ENCODE peak calls at places on chromosomes 7 and 10, in eight cellular contexts. W, C, I, F, R, S, O and B are unnamed samples.

GRCh38 chr10:99344715-99345114 is 15.6 kb downstream of the CNNM1 start:
- DNase-seq in W (no peak), C (no peak), I (peak), F (no peak), R (no peak), S (no peak), O (peak), B (no peak)

GRCh38 chr10:9301148-9301547 is 1246.7 kb downstream of the GATA3 start:
- DNase-seq in W (no peak), C (peak), I (no peak), F (no peak), R (peak), S (no peak), O (peak), B (no peak)

GRCh38 chr10:55500931-55501559 is 700.0 kb upstream of the PCDH15 start:
- DNase-seq in W (peak), C (peak), I (peak), F (peak), R (no peak), S (peak), O (peak), B (no peak)

GRCh38 chr10:23656735-23657134 is 217.9 kb downstream of the OTUD1 start:
- DNase-seq in W (no peak), C (no peak), I (peak), F (peak), R (peak), S (peak), O (no peak), B (no peak)

GRCh38 chr10:71634531-71635164 is 84.9 kb downstream of the C10orf105 start:
- DNase-seq in W (no peak), C (peak), I (no peak), F (no peak), R (no peak), S (no peak), O (no peak), B (no peak)

GRCh38 chr7:134836447-134836846 is 57.0 kb downstream of the CALD1 start:
- DNase-seq in W (no peak), C (no peak), I (no peak), F (no peak), R (peak), S (no peak), O (no peak), B (no peak)

GRCh38 chr7:107396990-107397389 is 72.9 kb upstream of the GPR22 start:
- DNase-seq in W (no peak), C (no peak), I (no peak), F (no peak), R (no peak), S (no peak), O (no peak), B (no peak)

GRCh38 chr7:85184599-85185354 is 2.1 kb downstream of the SEMA3D start:
- DNase-seq in W (peak), C (no peak), I (peak), F (no peak), R (peak), S (peak), O (no peak), B (no peak)

GRCh38 chr7:98518159-98518947 is 98.7 kb upstream of the NPTX2 start:
- DNase-seq in W (no peak), C (no peak), I (no peak), F (no peak), R (no peak), S (no peak), O (no peak), B (no peak)

GRCh38 chr10:99232357-99232999 is 3.2 kb downstream of the HPSE2 start:
- DNase-seq in W (peak), C (no peak), I (peak), F (no peak), R (no peak), S (peak), O (no peak), B (no peak)

GRCh38 chr7:86978804-86979506 is 80.5 kb downstream of the ELAPOR2 start:
- DNase-seq in W (no peak), C (no peak), I (no peak), F (no peak), R (no peak), S (no peak), O (no peak), B (no peak)

GRCh38 chr10:124131176-124131575 is 37.8 kb upstream of the CHST15 start:
- DNase-seq in W (no peak), C (no peak), I (no peak), F (no peak), R (no peak), S (peak), O (no peak), B (no peak)

GRCh38 chr7:158407581-158408331 is 179.9 kb downstream of the PTPRN2 start:
- DNase-seq in W (no peak), C (no peak), I (no peak), F (peak), R (no peak), S (peak), O (peak), B (no peak)

GRCh38 chr7:137757146-137757925 is 89.4 kb downstream of the DGKI start:
- DNase-seq in W (no peak), C (no peak), I (no peak), F (no peak), R (no peak), S (no peak), O (no peak), B (no peak)

GRCh38 chr7:117970806-117971205 is 97.6 kb upstream of the CTTNBP2 start:
- DNase-seq in W (no peak), C (no peak), I (no peak), F (no peak), R (no peak), S (no peak), O (no peak), B (no peak)

GRCh38 chr10:57015595-57016303 is 654.7 kb upstream of the ZWINT start:
- DNase-seq in W (no peak), C (no peak), I (no peak), F (no peak), R (no peak), S (no peak), O (no peak), B (no peak)

GRCh38 chr7:158015403-158016116 is 572.1 kb downstream of the PTPRN2 start:
- DNase-seq in W (no peak), C (no peak), I (peak), F (no peak), R (no peak), S (no peak), O (no peak), B (no peak)

GRCh38 chr10:103547391-103547946 is 54.0 kb downstream of the NEURL1 start:
- DNase-seq in W (no peak), C (no peak), I (peak), F (no peak), R (no peak), S (no peak), O (no peak), B (no peak)

GRCh38 chr10:87094373-87095240 is at the start of the genes GLUD1 and SHLD2:
- DNase-seq in W (peak), C (peak), I (peak), F (peak), R (peak), S (peak), O (peak), B (peak)

GRCh38 chr7:22357311-22358175 is 589 bp upstream of the RAPGEF5 start:
- DNase-seq in W (peak), C (peak), I (peak), F (peak), R (peak), S (peak), O (peak), B (no peak)

GRCh38 chr7:78178319-78178718 is 379.7 kb downstream of the PHTF2 start:
- DNase-seq in W (no peak), C (no peak), I (no peak), F (no peak), R (no peak), S (no peak), O (no peak), B (no peak)

GRCh38 chr7:158240801-158241200 is 346.8 kb downstream of the PTPRN2 start:
- DNase-seq in W (no peak), C (no peak), I (no peak), F (no peak), R (no peak), S (no peak), O (no peak), B (no peak)

GRCh38 chr10:103510791-103511757 is 17.6 kb downstream of the NEURL1 start:
- DNase-seq in W (no peak), C (no peak), I (no peak), F (no peak), R (no peak), S (no peak), O (no peak), B (no peak)

GRCh38 chr7:100826546-100827329 is 585 bp downstream of the EPHB4 start:
- DNase-seq in W (no peak), C (no peak), I (peak), F (no peak), R (no peak), S (peak), O (no peak), B (no peak)

GRCh38 chr10:114751856-114752255 is 69.7 kb upstream of the FHIP2A start:
- DNase-seq in W (no peak), C (no peak), I (no peak), F (peak), R (peak), S (no peak), O (no peak), B (no peak)

GRCh38 chr10:49286686-49287085 is 12.3 kb upstream of the C10orf71 start:
- DNase-seq in W (no peak), C (no peak), I (peak), F (no peak), R (no peak), S (no peak), O (no peak), B (no peak)

GRCh38 chr10:99881371-99881770 is 98.9 kb downstream of the ABCC2 start:
- DNase-seq in W (no peak), C (no peak), I (no peak), F (no peak), R (no peak), S (no peak), O (no peak), B (no peak)

GRCh38 chr7:102119213-102119651 is 167.4 kb upstream of the SH2B2 start:
- DNase-seq in W (no peak), C (no peak), I (no peak), F (no peak), R (no peak), S (no peak), O (no peak), B (peak)

GRCh38 chr10:127553431-127553830 is 4.3 kb downstream of the NPS start:
- DNase-seq in W (no peak), C (no peak), I (no peak), F (no peak), R (no peak), S (no peak), O (no peak), B (no peak)

GRCh38 chr10:132135398-132135872 is 51.3 kb upstream of the DPYSL4 start:
- DNase-seq in W (no peak), C (no peak), I (peak), F (no peak), R (no peak), S (no peak), O (no peak), B (peak)

GRCh38 chr7:92904292-92905131 is 68.1 kb upstream of the CDK6 start:
- DNase-seq in W (no peak), C (peak), I (peak), F (peak), R (peak), S (no peak), O (peak), B (no peak)

GRCh38 chr10:36721851-36722250 is 403.5 kb upstream of the ANKRD30A start:
- DNase-seq in W (no peak), C (no peak), I (no peak), F (no peak), R (peak), S (no peak), O (no peak), B (no peak)

GRCh38 chr10:36730316-36730715 is 395.1 kb upstream of the ANKRD30A start:
- DNase-seq in W (no peak), C (no peak), I (no peak), F (peak), R (no peak), S (no peak), O (no peak), B (no peak)

GRCh38 chr10:36720931-36721330 is 404.5 kb upstream of the ANKRD30A start:
- DNase-seq in W (no peak), C (no peak), I (no peak), F (no peak), R (no peak), S (no peak), O (peak), B (no peak)

GRCh38 chr10:36722777-36723176 is 402.6 kb upstream of the ANKRD30A start:
- DNase-seq in W (no peak), C (no peak), I (no peak), F (no peak), R (no peak), S (no peak), O (no peak), B (no peak)

GRCh38 chr10:36725581-36726520 is 399.5 kb upstream of the ANKRD30A start:
- DNase-seq in W (no peak), C (no peak), I (peak), F (peak), R (peak), S (peak), O (peak), B (no peak)
- TF ChIP-seq CTCF in W (peak), C (no peak), I (peak), F (peak), R (peak), S (peak), O (peak), B (peak)

GRCh38 chr10:33039167-33039566 is 81.1 kb upstream of the ITGB1 start:
- DNase-seq in W (no peak), C (no peak), I (no peak), F (no peak), R (no peak), S (no peak), O (no peak), B (no peak)

GRCh38 chr10:33041783-33042437 is 83.9 kb upstream of the ITGB1 start:
- DNase-seq in W (no peak), C (no peak), I (peak), F (no peak), R (no peak), S (no peak), O (no peak), B (no peak)

GRCh38 chr10:33038672-33039071 is 80.6 kb upstream of the ITGB1 start:
- DNase-seq in W (no peak), C (no peak), I (no peak), F (no peak), R (no peak), S (no peak), O (no peak), B (no peak)

GRCh38 chr10:33040436-33040835 is 82.4 kb upstream of the ITGB1 start:
- DNase-seq in W (no peak), C (no peak), I (no peak), F (no peak), R (no peak), S (no peak), O (no peak), B (no peak)

GRCh38 chr10:33042565-33042964 is 84.5 kb upstream of the ITGB1 start:
- DNase-seq in W (no peak), C (no peak), I (no peak), F (no peak), R (no peak), S (no peak), O (peak), B (no peak)
- TF ChIP-seq CTCF in W (no peak), C (no peak), I (no peak), F (no peak), R (no peak), S (no peak), O (no peak), B (no peak)

DNA sequence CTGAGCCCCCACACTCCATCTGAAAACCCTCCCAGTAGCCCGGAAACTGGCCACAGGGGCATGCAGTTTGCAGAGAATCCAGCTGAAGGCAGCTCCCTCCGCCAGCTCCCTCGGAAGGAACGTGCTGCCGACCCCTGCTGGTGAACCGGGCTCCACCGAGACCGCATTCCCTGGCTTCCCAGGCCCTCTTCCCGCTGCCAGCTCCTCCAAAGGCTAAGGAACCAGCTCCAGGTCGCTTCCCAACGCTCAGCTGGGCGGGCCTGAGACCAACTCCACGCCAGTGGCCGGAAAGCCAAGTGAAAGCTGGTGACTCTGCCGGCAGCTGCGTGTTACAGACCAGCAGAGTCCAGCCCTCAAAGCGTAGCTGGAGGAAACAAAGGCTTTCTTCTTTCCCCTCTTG is 35.8 kb downstream of the GPER1 start:
- DNase-seq in W (peak), C (no peak), I (peak), F (no peak), R (peak), S (peak), O (peak), B (peak)
- TF ChIP-seq CTCF in W (peak), C (no peak), I (peak), F (no peak), R (peak), S (peak), O (peak), B (peak)

GRCh38 chr7:136688601-136689000 is 179.9 kb upstream of the CHRM2 start:
- DNase-seq in W (no peak), C (no peak), I (no peak), F (no peak), R (no peak), S (no peak), O (no peak), B (no peak)

GRCh38 chr7:136693166-136694119 is 175.0 kb upstream of the CHRM2 start:
- DNase-seq in W (no peak), C (no peak), I (no peak), F (no peak), R (no peak), S (no peak), O (no peak), B (no peak)

GRCh38 chr7:136687693-136688322 is 180.6 kb upstream of the CHRM2 start:
- DNase-seq in W (peak), C (no peak), I (peak), F (no peak), R (peak), S (peak), O (peak), B (no peak)

GRCh38 chr7:136692221-136692620 is 176.2 kb upstream of the CHRM2 start:
- DNase-seq in W (no peak), C (no peak), I (no peak), F (no peak), R (no peak), S (no peak), O (no peak), B (no peak)
- TF ChIP-seq CTCF in W (no peak), C (no peak), I (no peak), F (no peak), R (no peak), S (no peak), O (no peak), B (no peak)

GRCh38 chr10:117327262-117327661 is 48.0 kb downstream of the PDZD8 start:
- DNase-seq in W (no peak), C (no peak), I (no peak), F (no peak), R (no peak), S (no peak), O (no peak), B (no peak)

GRCh38 chr10:117324367-117324766 is 50.9 kb downstream of the PDZD8 start:
- DNase-seq in W (no peak), C (no peak), I (no peak), F (no peak), R (no peak), S (no peak), O (no peak), B (no peak)

GRCh38 chr10:117318909-117319308 is 56.3 kb downstream of the PDZD8 start:
- DNase-seq in W (no peak), C (no peak), I (no peak), F (peak), R (peak), S (no peak), O (no peak), B (no peak)

GRCh38 chr10:117320050-117320665 is 55.1 kb downstream of the PDZD8 start:
- DNase-seq in W (no peak), C (peak), I (no peak), F (peak), R (peak), S (peak), O (peak), B (no peak)

DNA sequence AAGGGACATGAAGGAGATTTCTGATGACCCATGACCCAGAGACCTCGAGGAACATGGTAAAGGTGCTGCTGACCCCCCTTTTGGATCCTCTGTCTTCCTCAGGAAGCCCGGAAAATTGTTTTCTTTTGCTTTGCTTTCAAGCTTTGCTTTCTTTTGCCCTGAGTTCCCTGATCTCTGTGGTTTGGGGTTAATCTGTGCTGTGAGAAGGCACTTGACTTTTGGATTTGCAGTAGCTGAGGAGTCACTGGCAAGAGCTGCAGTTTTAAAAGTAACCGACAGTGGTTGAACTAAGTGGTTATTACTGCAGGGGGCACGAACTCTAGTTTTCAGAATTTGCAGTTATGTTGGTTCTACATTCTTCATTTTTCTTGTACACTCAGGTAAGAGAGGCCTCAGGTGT is 53.0 kb downstream of the PDZD8 start:
- DNase-seq in W (no peak), C (no peak), I (no peak), F (no peak), R (no peak), S (no peak), O (no peak), B (no peak)
- TF ChIP-seq CTCF in W (no peak), C (no peak), I (no peak), F (no peak), R (no peak), S (no peak), O (no peak), B (no peak)

DNA sequence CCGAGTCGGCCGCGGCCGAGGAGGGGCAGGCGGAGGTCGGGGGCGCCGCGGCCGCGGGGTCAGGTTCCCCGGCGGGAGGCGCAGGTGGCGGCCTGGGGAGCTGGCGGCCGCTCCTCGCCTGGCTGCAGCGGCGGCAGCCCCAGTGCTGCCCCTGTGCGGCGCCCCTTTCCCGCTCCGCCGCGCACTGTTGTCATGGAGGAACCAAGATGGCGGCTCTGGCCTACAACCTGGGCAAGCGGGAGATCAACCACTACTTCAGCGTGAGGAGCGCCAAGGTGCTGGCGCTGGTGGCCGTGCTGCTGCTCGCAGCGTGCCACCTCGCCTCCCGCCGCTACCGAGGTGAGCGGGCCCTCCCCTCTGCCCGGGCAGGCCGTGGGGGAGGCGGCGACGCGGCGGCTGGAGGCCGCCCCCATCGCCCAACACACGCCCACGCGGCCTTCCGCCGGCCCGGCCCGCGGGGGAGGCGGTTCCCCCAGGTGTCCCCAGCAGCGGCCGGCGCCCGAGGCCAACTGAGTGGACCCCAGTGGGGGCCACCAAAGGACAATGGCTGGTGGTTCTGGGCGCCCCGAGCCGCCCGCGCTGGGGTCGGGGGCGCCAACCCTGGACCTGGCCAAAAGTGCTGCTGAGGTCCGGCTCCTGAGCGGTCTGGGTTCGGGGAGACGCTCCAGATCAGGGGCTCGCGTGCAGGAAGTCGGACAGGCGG is 421 bp downstream of the CASD1 start:
- DNase-seq in W (peak), C (peak), I (peak), F (peak), R (peak), S (peak), O (peak), B (peak)
- TF ChIP-seq CTCF in W (peak), C (no peak), I (peak), F (peak), R (peak), S (peak), O (peak), B (peak)